ENCODE peak calls at places on chromosomes 2 and 18, in five cellular contexts. V is HFF-Myc, Y is BJ, O is kidney, H is HCT116. W is an unnamed sample.

GRCh38 chr2:200252661-200253067 is 53.8 kb upstream of the SPATS2L start:
- DNase-seq in Y (peak; percentile 76), H (no peak), V (no peak), O (no peak), W (peak; percentile 69)

GRCh38 chr18:67425724-67426123 is 90.8 kb downstream of the DSEL start:
- DNase-seq in V (peak; percentile 72), Y (peak; percentile 76), H (no peak), O (no peak), W (peak; percentile 96)

GRCh38 chr2:109046925-109047508 is 58.0 kb upstream of the EDAR start:
- DNase-seq in V (no peak), O (no peak), H (peak; percentile 6), Y (no peak), W (no peak)

GRCh38 chr2:177239934-177240600 is 24.5 kb downstream of the NFE2L2 start:
- DNase-seq in H (no peak), V (peak; percentile 58), Y (no peak), O (no peak), W (no peak)

GRCh38 chr18:59990121-59990818 is 90.5 kb downstream of the PMAIP1 start:
- DNase-seq in O (no peak), H (no peak), Y (no peak), V (no peak), W (no peak)

GRCh38 chr18:50401888-50402287 is 27.0 kb downstream of the SKA1 start:
- DNase-seq in V (no peak), O (peak; percentile 76), Y (no peak), H (no peak), W (no peak)

GRCh38 chr2:75200140-75200985 is 1.0 kb upstream of the TACR1 start:
- DNase-seq in Y (no peak), H (no peak), O (peak; percentile 82), V (no peak), W (no peak)

GRCh38 chr2:121748202-121748601 is 7.2 kb upstream of the TSN start:
- DNase-seq in H (peak; percentile 29), V (peak; percentile 19), Y (no peak), O (no peak), W (peak; percentile 16)

GRCh38 chr18:3441290-3441689 is 8.7 kb upstream of the TGIF1 start:
- DNase-seq in Y (no peak), O (no peak), V (no peak), H (no peak), W (no peak)

GRCh38 chr2:1455466-1455865 is 42.2 kb downstream of the TPO start:
- DNase-seq in O (no peak), H (no peak), Y (peak; percentile 20), V (peak; percentile 16), W (no peak)

GRCh38 chr2:19987936-19988335 is 2.0 kb downstream of the WDR35 start:
- DNase-seq in H (no peak), O (no peak), Y (no peak), V (no peak), W (no peak)

GRCh38 chr2:197435598-197436435 is 989 bp upstream of the SF3B1 start:
- DNase-seq in Y (no peak), O (no peak), V (no peak), H (no peak), W (no peak)

GRCh38 chr2:239014458-239014857 is 166.6 kb downstream of the TWIST2 start:
- DNase-seq in V (no peak), Y (no peak), H (no peak), O (peak; percentile 24), W (no peak)

GRCh38 chr2:178530625-178531142 is 50.4 kb downstream of the PLEKHA3 start:
- DNase-seq in O (no peak), V (no peak), H (no peak), Y (no peak), W (no peak)

GRCh38 chr2:177445223-177445622 is 52.6 kb downstream of the AGPS start:
- DNase-seq in V (no peak), Y (no peak), H (no peak), O (no peak), W (no peak)

GRCh38 chr18:51614967-51615571 is 417.6 kb upstream of the MEX3C start:
- DNase-seq in H (no peak), Y (no peak), V (no peak), O (peak; percentile 70), W (no peak)

GRCh38 chr2:9258953-9259399 is 52.4 kb downstream of the ASAP2 start:
- DNase-seq in O (peak; percentile 92), V (no peak), Y (no peak), H (no peak), W (no peak)

GRCh38 chr18:78670778-78671405 is 308.7 kb upstream of the SALL3 start:
- DNase-seq in Y (no peak), V (no peak), H (no peak), O (peak; percentile 16), W (no peak)
- H3K4me3 ChIP-seq in Y (no peak overlapping the region), V (no peak overlapping the region), H (no peak overlapping the region), O (no peak overlapping the region), W (no peak overlapping the region)

GRCh38 chr2:31413876-31414550 is 529 bp downstream of the XDH start:
- DNase-seq in Y (no peak), V (no peak), O (no peak), H (no peak), W (no peak)
- TF ChIP-seq CTCF in Y (no peak), V (peak; percentile 23), O (no peak), H (peak; percentile 34), W (no peak)

GRCh38 chr2:149065236-149065635 is 26.7 kb downstream of the LYPD6B start:
- DNase-seq in V (no peak), Y (no peak), H (no peak), O (no peak), W (peak; percentile 51)

GRCh38 chr2:149063177-149063576 is 24.7 kb downstream of the LYPD6B start:
- DNase-seq in O (no peak), Y (no peak), V (no peak), H (no peak), W (no peak)

GRCh38 chr2:149062531-149062930 is 24.0 kb downstream of the LYPD6B start:
- DNase-seq in Y (no peak), V (no peak), H (no peak), O (no peak), W (no peak)

GRCh38 chr2:149061119-149061518 is 22.6 kb downstream of the LYPD6B start:
- DNase-seq in V (no peak), O (no peak), H (no peak), Y (no peak), W (no peak)

GRCh38 chr2:149064365-149064841 is 25.9 kb downstream of the LYPD6B start:
- DNase-seq in H (no peak), O (no peak), Y (no peak), V (no peak), W (no peak)
- H3K4me3 ChIP-seq in H (no peak overlapping the region), O (no peak overlapping the region), Y (no peak overlapping the region), V (no peak overlapping the region), W (no peak overlapping the region)

GRCh38 chr2:231579560-231579959 is 13.1 kb upstream of the TEX44 start:
- DNase-seq in O (no peak), H (no peak), Y (no peak), V (no peak), W (no peak)
- TF ChIP-seq CTCF in O (no peak), H (no peak), Y (no peak), V (no peak), W (no peak)

DNA sequence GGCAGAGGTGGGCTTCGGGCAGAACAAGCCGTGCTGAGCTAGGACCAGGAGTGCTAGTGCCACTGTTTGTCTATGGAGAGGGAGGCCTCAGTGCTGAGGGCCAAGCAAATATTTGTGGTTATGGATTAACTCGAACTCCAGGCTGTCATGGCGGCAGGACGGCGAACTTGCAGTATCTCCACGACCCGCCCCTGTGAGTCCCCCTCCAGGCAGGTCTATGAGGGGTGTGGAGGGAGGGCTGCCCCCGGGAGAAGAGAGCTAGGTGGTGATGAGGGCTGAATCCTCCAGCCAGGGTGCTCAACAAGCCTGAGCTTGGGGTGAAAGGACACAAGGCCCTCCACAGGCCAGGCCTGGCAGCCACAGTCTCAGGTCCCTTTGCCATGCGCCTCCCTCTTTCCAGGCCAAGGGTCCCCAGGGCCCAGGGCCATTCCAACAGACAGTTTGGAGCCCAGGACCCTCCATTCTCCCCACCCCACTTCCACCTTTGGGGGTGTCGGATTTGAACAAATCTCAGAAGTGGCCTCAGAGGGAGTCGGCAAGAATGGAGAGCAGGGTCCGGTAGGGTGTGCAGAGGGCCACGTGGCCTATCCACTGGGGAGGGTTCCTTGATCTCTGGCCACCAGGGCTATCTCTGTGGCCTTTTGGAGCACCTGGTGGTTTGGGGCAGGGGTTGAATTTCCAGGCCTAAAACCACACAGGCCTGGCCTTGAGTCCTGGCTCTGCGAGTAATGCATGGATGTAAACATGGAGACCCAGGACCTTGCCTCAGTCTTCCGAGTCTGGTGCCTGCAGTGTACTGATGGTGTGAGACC is at the start of gene PROC:
- DNase-seq in O (no peak), Y (no peak), H (no peak), V (no peak), W (no peak)
- H3K4me3 ChIP-seq in O (peak within 1 kb of the TSS; percentile 23), Y (no peak within 1 kb of the TSS), H (no peak within 1 kb of the TSS), V (no peak within 1 kb of the TSS), W (no peak within 1 kb of the TSS)

GRCh38 chr2:236943841-236944513 is 141.7 kb upstream of the COPS8 start:
- DNase-seq in V (no peak), Y (no peak), O (no peak), H (no peak), W (no peak)

GRCh38 chr2:236942554-236942953 is 143.1 kb upstream of the COPS8 start:
- DNase-seq in O (no peak), V (no peak), Y (no peak), H (no peak), W (no peak)

GRCh38 chr2:236945431-236946016 is 140.2 kb upstream of the COPS8 start:
- DNase-seq in H (no peak), V (no peak), O (no peak), Y (no peak), W (no peak)

GRCh38 chr2:236943068-236943467 is 142.6 kb upstream of the COPS8 start:
- DNase-seq in V (no peak), Y (no peak), O (no peak), H (no peak), W (no peak)

DNA sequence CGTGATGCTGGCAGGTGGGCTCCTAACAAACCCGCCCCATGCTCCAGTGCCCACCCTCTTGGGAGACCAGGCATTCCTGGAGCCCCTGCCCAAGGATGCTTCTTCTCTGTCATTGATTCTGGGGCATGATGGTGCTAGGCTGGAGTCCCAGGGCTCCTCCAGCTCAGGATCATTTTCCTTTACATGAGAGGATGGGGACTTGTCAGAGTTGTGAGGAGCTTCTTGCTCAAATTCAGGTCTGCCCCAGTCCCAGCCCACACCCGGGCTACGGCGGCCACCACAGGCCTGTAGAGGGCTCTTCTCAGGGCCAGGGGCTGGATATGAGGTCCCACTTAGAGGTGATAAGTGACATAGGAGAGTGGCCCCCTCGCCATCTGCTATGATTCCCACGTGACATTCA is 141.1 kb upstream of the COPS8 start:
- DNase-seq in H (no peak), Y (no peak), O (no peak), V (no peak), W (no peak)
- TF ChIP-seq CTCF in H (no peak), Y (no peak), O (no peak), V (no peak), W (no peak)

GRCh38 chr2:118848381-118849225 is 1.2 kb upstream of the EN1 start:
- DNase-seq in Y (no peak), H (no peak), O (no peak), V (no peak), W (no peak)
- H3K4me3 ChIP-seq in Y (no peak overlapping the region), H (no peak overlapping the region), O (no peak overlapping the region), V (no peak overlapping the region), W (peak overlapping the region; percentile 41)

W was measured in AG09309.